ENCODE peak calls at places on chromosomes 3 and 15, in six cellular contexts. One of them, this sample, is unnamed.
A peak's percentile ranks its signal among the peaks of the same experiment; 100 is the strongest.

GRCh38 chr3:115470254-115470653 is 153.1 kb upstream of the GAP43 start:
- DNase-seq in fibroblast of lung: no peak
- DNase-seq in heart left ventricle: no peak
- DNase-seq in IMR-90: no peak
- DNase-seq in thoracic aorta: no peak
- DNase-seq in sigmoid colon: no peak
- DNase-seq in this sample: no peak

GRCh38 chr15:25059698-25060471 is 105.1 kb downstream of the SNRPN start:
- DNase-seq in fibroblast of lung: no peak
- DNase-seq in heart left ventricle: peak; percentile 11
- DNase-seq in IMR-90: no peak
- DNase-seq in thoracic aorta: no peak
- DNase-seq in sigmoid colon: no peak
- DNase-seq in this sample: no peak

GRCh38 chr15:31228980-31229826 is 97.4 kb upstream of the KLF13 start:
- DNase-seq in fibroblast of lung: no peak
- DNase-seq in heart left ventricle: no peak
- DNase-seq in IMR-90: no peak
- DNase-seq in thoracic aorta: no peak
- DNase-seq in sigmoid colon: no peak
- DNase-seq in this sample: peak; percentile 52

GRCh38 chr3:52614689-52615088 is 71.0 kb downstream of the PBRM1 start:
- DNase-seq in fibroblast of lung: peak; percentile 32
- DNase-seq in heart left ventricle: no peak
- DNase-seq in IMR-90: peak; percentile 41
- DNase-seq in thoracic aorta: no peak
- DNase-seq in sigmoid colon: no peak
- DNase-seq in this sample: no peak

GRCh38 chr15:39391230-39391629 is 189.6 kb upstream of the THBS1 start:
- DNase-seq in fibroblast of lung: no peak
- DNase-seq in heart left ventricle: no peak
- DNase-seq in IMR-90: no peak
- DNase-seq in thoracic aorta: no peak
- DNase-seq in sigmoid colon: peak; percentile 91
- DNase-seq in this sample: peak; percentile 40

GRCh38 chr3:172129868-172130751 is 90.7 kb downstream of the FNDC3B start:
- DNase-seq in fibroblast of lung: peak; percentile 100
- DNase-seq in heart left ventricle: peak; percentile 88
- DNase-seq in IMR-90: peak; percentile 99
- DNase-seq in thoracic aorta: peak; percentile 92
- DNase-seq in sigmoid colon: peak; percentile 97
- DNase-seq in this sample: peak; percentile 86

GRCh38 chr3:117853923-117854322 is 1144.3 kb downstream of the TUSC7 start:
- DNase-seq in fibroblast of lung: peak; percentile 88
- DNase-seq in heart left ventricle: no peak
- DNase-seq in IMR-90: peak; percentile 93
- DNase-seq in thoracic aorta: no peak
- DNase-seq in sigmoid colon: no peak
- DNase-seq in this sample: no peak

GRCh38 chr3:69869643-69870042 is 129.9 kb upstream of the SAMMSON start:
- DNase-seq in fibroblast of lung: peak; percentile 67
- DNase-seq in heart left ventricle: no peak
- DNase-seq in IMR-90: peak; percentile 98
- DNase-seq in thoracic aorta: no peak
- DNase-seq in sigmoid colon: no peak
- DNase-seq in this sample: no peak

GRCh38 chr3:52527732-52528595 is 5.7 kb downstream of the NT5DC2 start:
- DNase-seq in fibroblast of lung: no peak
- DNase-seq in heart left ventricle: no peak
- DNase-seq in IMR-90: no peak
- DNase-seq in thoracic aorta: no peak
- DNase-seq in sigmoid colon: peak; percentile 58
- DNase-seq in this sample: no peak

GRCh38 chr3:15331606-15332404 is 581 bp downstream of the SH3BP5 start:
- DNase-seq in fibroblast of lung: peak; percentile 27
- DNase-seq in heart left ventricle: peak; percentile 37
- DNase-seq in IMR-90: peak; percentile 27
- DNase-seq in thoracic aorta: no peak
- DNase-seq in sigmoid colon: peak; percentile 84
- DNase-seq in this sample: no peak

GRCh38 chr3:156509209-156510174 is 45.4 kb downstream of the SSR3 start:
- DNase-seq in fibroblast of lung: peak; percentile 54
- DNase-seq in heart left ventricle: no peak
- DNase-seq in IMR-90: peak; percentile 66
- DNase-seq in thoracic aorta: no peak
- DNase-seq in sigmoid colon: no peak
- DNase-seq in this sample: no peak

GRCh38 chr3:190560284-190560895 is 46.5 kb downstream of the IL1RAP start:
- DNase-seq in fibroblast of lung: no peak
- DNase-seq in heart left ventricle: no peak
- DNase-seq in IMR-90: no peak
- DNase-seq in thoracic aorta: no peak
- DNase-seq in sigmoid colon: no peak
- DNase-seq in this sample: no peak
- H3K27me3 ChIP-seq in fibroblast of lung: no peaks in the 10 kb centered on the region
- H3K27me3 ChIP-seq in heart left ventricle: no peaks in the 10 kb centered on the region
- H3K27me3 ChIP-seq in IMR-90: no peaks in the 10 kb centered on the region
- H3K27me3 ChIP-seq in thoracic aorta: no peaks in the 10 kb centered on the region
- H3K27me3 ChIP-seq in sigmoid colon: no peaks in the 10 kb centered on the region
- H3K27me3 ChIP-seq in this sample: no peaks in the 10 kb centered on the region

GRCh38 chr3:47577583-47578118 is 1.0 kb downstream of the CSPG5 start:
- DNase-seq in fibroblast of lung: no peak
- DNase-seq in heart left ventricle: peak; percentile 20
- DNase-seq in IMR-90: no peak
- DNase-seq in thoracic aorta: no peak
- DNase-seq in sigmoid colon: no peak
- DNase-seq in this sample: peak; percentile 13

GRCh38 chr3:47578691-47579632 is at the start of gene CSPG5:
- DNase-seq in fibroblast of lung: no peak
- DNase-seq in heart left ventricle: peak; percentile 28
- DNase-seq in IMR-90: no peak
- DNase-seq in thoracic aorta: no peak
- DNase-seq in sigmoid colon: no peak
- DNase-seq in this sample: peak; percentile 44

GRCh38 chr3:47581422-47581821 is 2.8 kb upstream of the CSPG5 start:
- DNase-seq in fibroblast of lung: no peak
- DNase-seq in heart left ventricle: no peak
- DNase-seq in IMR-90: no peak
- DNase-seq in thoracic aorta: no peak
- DNase-seq in sigmoid colon: no peak
- DNase-seq in this sample: peak; percentile 60

GRCh38 chr3:47579875-47580274 is 1.2 kb upstream of the CSPG5 start:
- DNase-seq in fibroblast of lung: no peak
- DNase-seq in heart left ventricle: no peak
- DNase-seq in IMR-90: no peak
- DNase-seq in thoracic aorta: no peak
- DNase-seq in sigmoid colon: no peak
- DNase-seq in this sample: no peak

GRCh38 chr3:47578119-47578630 is 490 bp downstream of the CSPG5 start:
- DNase-seq in fibroblast of lung: no peak
- DNase-seq in heart left ventricle: peak; percentile 34
- DNase-seq in IMR-90: no peak
- DNase-seq in thoracic aorta: no peak
- DNase-seq in sigmoid colon: no peak
- DNase-seq in this sample: peak; percentile 29
- H3K27me3 ChIP-seq in fibroblast of lung: peaks cover 14% of the 10 kb centered on the region
- H3K27me3 ChIP-seq in heart left ventricle: no peaks in the 10 kb centered on the region
- H3K27me3 ChIP-seq in IMR-90: peaks cover 41% of the 10 kb centered on the region
- H3K27me3 ChIP-seq in thoracic aorta: no peaks in the 10 kb centered on the region
- H3K27me3 ChIP-seq in sigmoid colon: no peaks in the 10 kb centered on the region
- H3K27me3 ChIP-seq in this sample: no peaks in the 10 kb centered on the region

GRCh38 chr15:68567345-68567744 is 11.4 kb upstream of the CORO2B start:
- DNase-seq in fibroblast of lung: no peak
- DNase-seq in heart left ventricle: no peak
- DNase-seq in IMR-90: no peak
- DNase-seq in thoracic aorta: no peak
- DNase-seq in sigmoid colon: no peak
- DNase-seq in this sample: no peak

GRCh38 chr15:68574051-68574450 is 4.7 kb upstream of the CORO2B start:
- DNase-seq in fibroblast of lung: no peak
- DNase-seq in heart left ventricle: no peak
- DNase-seq in IMR-90: no peak
- DNase-seq in thoracic aorta: no peak
- DNase-seq in sigmoid colon: no peak
- DNase-seq in this sample: no peak

GRCh38 chr15:68572921-68573320 is 5.9 kb upstream of the CORO2B start:
- DNase-seq in fibroblast of lung: no peak
- DNase-seq in heart left ventricle: no peak
- DNase-seq in IMR-90: no peak
- DNase-seq in thoracic aorta: no peak
- DNase-seq in sigmoid colon: peak; percentile 40
- DNase-seq in this sample: no peak

GRCh38 chr15:68572309-68572708 is 6.5 kb upstream of the CORO2B start:
- DNase-seq in fibroblast of lung: no peak
- DNase-seq in heart left ventricle: no peak
- DNase-seq in IMR-90: no peak
- DNase-seq in thoracic aorta: no peak
- DNase-seq in sigmoid colon: no peak
- DNase-seq in this sample: no peak

GRCh38 chr15:68570974-68571373 is 7.8 kb upstream of the CORO2B start:
- DNase-seq in fibroblast of lung: no peak
- DNase-seq in heart left ventricle: no peak
- DNase-seq in IMR-90: no peak
- DNase-seq in thoracic aorta: no peak
- DNase-seq in sigmoid colon: no peak
- DNase-seq in this sample: no peak
- H3K27me3 ChIP-seq in fibroblast of lung: peaks cover 22% of the 10 kb centered on the region
- H3K27me3 ChIP-seq in heart left ventricle: no peaks in the 10 kb centered on the region
- H3K27me3 ChIP-seq in IMR-90: peaks cover 40% of the 10 kb centered on the region
- H3K27me3 ChIP-seq in thoracic aorta: no peaks in the 10 kb centered on the region
- H3K27me3 ChIP-seq in sigmoid colon: no peaks in the 10 kb centered on the region
- H3K27me3 ChIP-seq in this sample: no peaks in the 10 kb centered on the region

GRCh38 chr15:70474367-70474681 is 289.0 kb downstream of the UACA start:
- DNase-seq in fibroblast of lung: no peak
- DNase-seq in heart left ventricle: no peak
- DNase-seq in IMR-90: no peak
- DNase-seq in thoracic aorta: no peak
- DNase-seq in sigmoid colon: peak; percentile 80
- DNase-seq in this sample: no peak
- H3K27me3 ChIP-seq in fibroblast of lung: peaks cover 6% of the 10 kb centered on the region
- H3K27me3 ChIP-seq in heart left ventricle: no peaks in the 10 kb centered on the region
- H3K27me3 ChIP-seq in IMR-90: peaks cover 12% of the 10 kb centered on the region
- H3K27me3 ChIP-seq in thoracic aorta: no peaks in the 10 kb centered on the region
- H3K27me3 ChIP-seq in sigmoid colon: no peaks in the 10 kb centered on the region
- H3K27me3 ChIP-seq in this sample: no peaks in the 10 kb centered on the region

GRCh38 chr15:68656438-68656739 is 77.6 kb downstream of the CORO2B start:
- DNase-seq in fibroblast of lung: no peak
- DNase-seq in heart left ventricle: no peak
- DNase-seq in IMR-90: no peak
- DNase-seq in thoracic aorta: no peak
- DNase-seq in sigmoid colon: no peak
- DNase-seq in this sample: no peak
- H3K27me3 ChIP-seq in fibroblast of lung: no peaks in the 10 kb centered on the region
- H3K27me3 ChIP-seq in heart left ventricle: no peaks in the 10 kb centered on the region
- H3K27me3 ChIP-seq in IMR-90: no peaks in the 10 kb centered on the region
- H3K27me3 ChIP-seq in thoracic aorta: no peaks in the 10 kb centered on the region
- H3K27me3 ChIP-seq in sigmoid colon: no peaks in the 10 kb centered on the region
- H3K27me3 ChIP-seq in this sample: no peaks in the 10 kb centered on the region

DNA sequence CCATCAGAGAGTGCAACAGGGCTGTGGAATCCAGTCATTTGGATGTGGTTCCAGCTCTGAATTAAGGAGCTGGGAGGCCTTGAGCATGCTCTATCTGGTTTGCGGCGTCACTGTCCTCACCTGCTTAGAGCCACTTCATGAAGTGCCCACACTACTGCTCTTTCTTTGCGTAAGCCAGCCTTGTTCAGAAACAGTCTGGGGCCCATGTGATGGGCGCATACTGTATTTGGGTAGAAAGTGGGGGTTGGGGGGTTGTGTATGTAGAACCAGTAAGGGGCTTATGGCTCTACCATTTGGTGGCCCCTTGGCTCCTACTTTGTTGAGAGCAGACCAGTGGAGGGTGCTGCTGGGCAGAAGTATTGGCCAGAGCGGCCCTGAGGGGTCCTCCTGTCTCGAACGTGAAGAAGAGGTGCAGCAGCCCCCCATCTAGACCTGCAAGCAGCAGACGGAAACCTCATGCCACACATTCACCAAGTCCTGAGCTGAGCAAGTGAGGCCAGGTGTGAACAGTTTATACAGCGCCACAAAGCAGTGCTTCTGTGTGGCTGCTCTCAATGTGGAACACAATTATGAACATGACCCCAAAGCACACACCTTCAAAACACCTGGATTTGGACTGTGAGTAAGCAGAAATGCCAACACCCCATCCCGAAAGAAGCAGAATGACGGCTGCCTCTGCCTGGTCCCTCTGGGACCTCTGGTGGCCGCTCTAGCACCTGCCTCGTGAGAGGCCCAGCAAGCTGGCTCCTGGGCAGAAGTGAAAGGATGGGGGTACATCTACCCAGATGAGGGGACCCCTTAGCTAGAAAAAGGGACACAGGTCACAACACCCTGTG is 26.6 kb downstream of the SRPRB start:
- DNase-seq in fibroblast of lung: no peak
- DNase-seq in heart left ventricle: no peak
- DNase-seq in IMR-90: no peak
- DNase-seq in thoracic aorta: no peak
- DNase-seq in sigmoid colon: no peak
- DNase-seq in this sample: no peak
- H3K27me3 ChIP-seq in fibroblast of lung: no peaks in the 10 kb centered on the region
- H3K27me3 ChIP-seq in heart left ventricle: no peaks in the 10 kb centered on the region
- H3K27me3 ChIP-seq in IMR-90: peaks cover 8% of the 10 kb centered on the region
- H3K27me3 ChIP-seq in thoracic aorta: no peaks in the 10 kb centered on the region
- H3K27me3 ChIP-seq in sigmoid colon: no peaks in the 10 kb centered on the region
- H3K27me3 ChIP-seq in this sample: no peaks in the 10 kb centered on the region